ENCODE peak calls at places on chromosomes 12 and 14, in nine cellular contexts. J, L, Q, H, V, S, C, M and W are unnamed samples.

GRCh38 chr14:62373889-62374394 is 611.7 kb downstream of the SNAPC1 start:
- DNase-seq in J (no peak), L (peak), Q (no peak), H (no peak), V (no peak), S (no peak), C (no peak), M (no peak), W (no peak)

GRCh38 chr14:51807355-51807754 is 53.1 kb upstream of the GNG2 start:
- DNase-seq in J (no peak), L (no peak), Q (no peak), H (no peak), V (no peak), S (no peak), C (no peak), M (no peak), W (no peak)

GRCh38 chr12:113439606-113440030 is 17.4 kb downstream of the SDSL start:
- DNase-seq in J (no peak), L (peak), Q (no peak), H (no peak), V (no peak), S (no peak), C (peak), M (no peak), W (no peak)

GRCh38 chr14:91047174-91047753 is 13.2 kb downstream of the RPS6KA5 start:
- DNase-seq in J (no peak), L (no peak), Q (no peak), H (no peak), V (no peak), S (no peak), C (no peak), M (no peak), W (peak)

GRCh38 chr12:110637869-110638441 is 24.0 kb downstream of the TCTN1 start:
- DNase-seq in J (no peak), L (no peak), Q (no peak), H (no peak), V (no peak), S (no peak), C (no peak), M (no peak), W (no peak)

GRCh38 chr12:75710361-75711069 is 199.1 kb upstream of the KRR1 start:
- DNase-seq in J (no peak), L (no peak), Q (no peak), H (no peak), V (no peak), S (no peak), C (no peak), M (no peak), W (no peak)

GRCh38 chr14:77579760-77580159 is 36.7 kb downstream of the SPTLC2 start:
- DNase-seq in J (no peak), L (no peak), Q (no peak), H (no peak), V (no peak), S (no peak), C (no peak), M (no peak), W (no peak)

GRCh38 chr12:85036241-85036707 is at the start of the genes LRRIQ1 and TSPAN19:
- DNase-seq in J (peak), L (peak), Q (peak), H (peak), V (peak), S (peak), C (peak), M (peak), W (peak)

GRCh38 chr12:121538699-121539061 is 42.1 kb downstream of the KDM2B start:
- DNase-seq in J (no peak), L (peak), Q (no peak), H (peak), V (no peak), S (no peak), C (peak), M (peak), W (peak)

GRCh38 chr14:82676403-82676802 is 1142.8 kb upstream of the SEL1L start:
- DNase-seq in J (no peak), L (no peak), Q (no peak), H (no peak), V (no peak), S (no peak), C (no peak), M (no peak), W (no peak)

GRCh38 chr14:34361504-34362011 is 100.5 kb downstream of the SPTSSA start:
- DNase-seq in J (no peak), L (no peak), Q (no peak), H (no peak), V (no peak), S (peak), C (no peak), M (peak), W (no peak)

GRCh38 chr14:90487031-90487430 is 90.2 kb downstream of the CALM1 start:
- DNase-seq in J (no peak), L (peak), Q (no peak), H (no peak), V (no peak), S (no peak), C (no peak), M (no peak), W (no peak)

GRCh38 chr14:33062881-33063280 is 124.2 kb downstream of the NPAS3 start:
- DNase-seq in J (no peak), L (no peak), Q (no peak), H (no peak), V (no peak), S (no peak), C (no peak), M (no peak), W (no peak)

GRCh38 chr14:69547701-69548348 is 26.8 kb downstream of the CCDC177 start:
- DNase-seq in J (no peak), L (no peak), Q (no peak), H (no peak), V (no peak), S (no peak), C (peak), M (no peak), W (peak)

GRCh38 chr14:78633747-78634146 is 463.6 kb downstream of the NRXN3 start:
- DNase-seq in J (no peak), L (no peak), Q (no peak), H (no peak), V (no peak), S (peak), C (peak), M (no peak), W (no peak)

GRCh38 chr12:6884539-6884938 is 11.4 kb upstream of the SPSB2 start:
- DNase-seq in J (no peak), L (no peak), Q (no peak), H (no peak), V (no peak), S (no peak), C (no peak), M (no peak), W (peak)

GRCh38 chr14:90301580-90302181 is 30.1 kb downstream of the NRDE2 start:
- DNase-seq in J (no peak), L (peak), Q (no peak), H (no peak), V (no peak), S (no peak), C (no peak), M (peak), W (no peak)

GRCh38 chr14:72686101-72686500 is 207.8 kb downstream of the DPF3 start:
- DNase-seq in J (no peak), L (no peak), Q (no peak), H (no peak), V (no peak), S (no peak), C (no peak), M (no peak), W (no peak)

GRCh38 chr14:32666310-32666709 is 272.4 kb upstream of the NPAS3 start:
- DNase-seq in J (no peak), L (no peak), Q (no peak), H (no peak), V (no peak), S (no peak), C (no peak), M (no peak), W (no peak)

GRCh38 chr12:6827437-6827894 is 741 bp upstream of the P3H3 start:
- DNase-seq in J (peak), L (peak), Q (peak), H (no peak), V (peak), S (peak), C (peak), M (no peak), W (no peak)

GRCh38 chr12:97960741-97961608 is 498.4 kb downstream of the RMST start:
- DNase-seq in J (no peak), L (peak), Q (peak), H (peak), V (no peak), S (peak), C (peak), M (no peak), W (no peak)

GRCh38 chr14:101734241-101734847 is 27.2 kb upstream of the PPP2R5C start:
- DNase-seq in J (no peak), L (no peak), Q (no peak), H (no peak), V (no peak), S (no peak), C (no peak), M (peak), W (peak)

GRCh38 chr14:60514378-60515243 is 5.7 kb downstream of the SIX6 start:
- DNase-seq in J (no peak), L (no peak), Q (peak), H (no peak), V (no peak), S (no peak), C (peak), M (no peak), W (peak)

GRCh38 chr12:74953697-74954096 is 255.9 kb downstream of the KCNC2 start:
- DNase-seq in J (no peak), L (no peak), Q (no peak), H (no peak), V (no peak), S (no peak), C (no peak), M (no peak), W (no peak)

GRCh38 chr12:48389409-48389808 is 38.7 kb upstream of the ZNF641 start:
- DNase-seq in J (no peak), L (no peak), Q (no peak), H (no peak), V (no peak), S (no peak), C (no peak), M (no peak), W (no peak)

GRCh38 chr14:84477996-84478395 is 1051.9 kb upstream of the FLRT2 start:
- DNase-seq in J (no peak), L (no peak), Q (no peak), H (no peak), V (no peak), S (no peak), C (no peak), M (no peak), W (no peak)

GRCh38 chr12:1630081-1630826 is 1.2 kb downstream of the WNT5B start:
- DNase-seq in J (peak), L (peak), Q (no peak), H (no peak), V (peak), S (peak), C (peak), M (no peak), W (peak)

GRCh38 chr14:96960598-96961116 is 163.5 kb downstream of the VRK1 start:
- DNase-seq in J (no peak), L (no peak), Q (no peak), H (no peak), V (no peak), S (no peak), C (no peak), M (no peak), W (no peak)

GRCh38 chr12:75130811-75131210 is 78.8 kb downstream of the KCNC2 start:
- DNase-seq in J (no peak), L (no peak), Q (no peak), H (no peak), V (no peak), S (no peak), C (no peak), M (no peak), W (no peak)

GRCh38 chr12:121453022-121453360 is 53.1 kb downstream of the RNF34 start:
- DNase-seq in J (no peak), L (no peak), Q (no peak), H (no peak), V (no peak), S (no peak), C (no peak), M (no peak), W (no peak)

DNA sequence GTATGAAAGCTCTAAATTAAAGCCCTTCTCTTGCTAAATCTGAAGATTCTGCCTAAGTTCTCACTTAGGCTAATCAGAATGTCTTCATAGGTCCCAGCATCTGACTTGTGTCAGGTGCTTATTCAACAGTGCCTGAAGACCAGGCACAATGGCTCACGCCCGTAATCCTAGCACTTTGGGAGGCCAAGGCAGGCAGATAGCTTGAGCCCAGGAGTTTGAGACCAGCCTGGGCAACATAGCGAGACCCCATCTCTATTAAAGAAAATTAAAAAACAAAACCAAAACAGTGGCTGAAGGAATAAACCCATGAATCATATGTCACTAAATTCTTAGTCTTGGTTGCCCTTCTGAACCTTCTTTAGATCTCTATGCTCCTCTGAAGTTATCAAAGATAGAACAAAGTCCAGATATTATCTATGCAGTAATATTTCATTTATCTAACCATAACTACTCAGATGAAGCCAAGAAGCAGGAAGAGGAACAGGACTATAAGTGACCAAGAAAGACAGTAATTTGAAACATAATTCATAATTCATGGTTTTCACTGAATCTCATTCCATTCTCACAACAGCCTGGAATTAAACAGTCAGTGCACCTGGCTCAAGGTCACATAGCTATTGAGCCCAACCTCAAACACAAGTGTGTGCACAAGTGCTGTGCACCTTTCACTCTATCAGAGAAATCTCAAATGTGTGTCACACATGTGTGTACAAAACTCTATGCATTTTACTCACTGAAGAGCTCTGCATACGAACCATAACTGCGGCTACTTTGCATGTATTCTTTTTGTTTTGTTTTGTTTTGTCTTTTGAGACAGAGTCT is 6.6 kb downstream of the SLC7A7 start:
- DNase-seq in J (no peak), L (peak), Q (no peak), H (no peak), V (no peak), S (no peak), C (no peak), M (no peak), W (no peak)
- H3K27ac ChIP-seq in J (no peak), L (peak), Q (peak), H (no peak), V (no peak), S (no peak), C (no peak), M (no peak), W (no peak)

DNA sequence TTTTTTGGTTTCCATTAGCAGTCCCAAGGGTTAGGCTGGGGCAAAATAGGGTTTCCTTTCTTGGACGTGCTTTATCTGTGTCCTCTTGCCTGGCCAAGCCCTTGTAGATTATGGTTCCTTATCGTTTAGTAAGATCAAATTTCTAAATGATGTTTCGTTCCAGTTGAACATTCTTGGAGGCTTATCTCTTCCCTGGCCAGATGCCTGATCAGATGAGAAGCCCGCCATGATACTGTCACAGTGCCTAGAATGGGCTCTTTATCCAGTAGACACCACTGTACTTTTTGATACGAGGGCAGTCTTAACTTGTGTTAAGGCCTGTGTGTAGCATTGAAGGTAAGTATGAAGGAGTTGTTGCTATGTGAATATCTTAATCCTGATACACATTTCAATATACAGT is 76.1 kb upstream of the TMEM263 start:
- DNase-seq in J (no peak), L (no peak), Q (no peak), H (no peak), V (no peak), S (no peak), C (no peak), M (no peak), W (no peak)
- H3K27ac ChIP-seq in J (no peak), L (no peak), Q (no peak), H (no peak), V (no peak), S (no peak), C (no peak), M (no peak), W (no peak)

GRCh38 chr14:95364481-95365209 is 44.9 kb upstream of the CLMN start:
- DNase-seq in J (no peak), L (no peak), Q (no peak), H (no peak), V (peak), S (no peak), C (peak), M (no peak), W (no peak)
- H3K27ac ChIP-seq in J (no peak), L (no peak), Q (no peak), H (no peak), V (no peak), S (no peak), C (no peak), M (no peak), W (no peak)

GRCh38 chr14:103142903-103143302 is 19.6 kb downstream of the TNFAIP2 start:
- DNase-seq in J (no peak), L (no peak), Q (no peak), H (no peak), V (no peak), S (no peak), C (no peak), M (peak), W (no peak)
- H3K27ac ChIP-seq in J (no peak), L (no peak), Q (no peak), H (no peak), V (no peak), S (no peak), C (no peak), M (peak), W (no peak)